ENCODE peak calls at places on chromosomes 5 and 9, in nine cellular contexts. H, Q, O, J, A, T, R, V and W are unnamed samples.

GRCh38 chr5:127941646-127942045 is 141.9 kb upstream of the SLC12A2 start:
- DNase-seq in H (no peak), Q (no peak), O (no peak), J (no peak), A (no peak), T (no peak), R (no peak), V (no peak), W (no peak)

GRCh38 chr5:37926732-37927131 is 86.9 kb upstream of the GDNF start:
- DNase-seq in H (no peak), Q (no peak), O (no peak), J (no peak), A (no peak), T (no peak), R (no peak), V (no peak), W (no peak)

GRCh38 chr9:20031836-20032235 is 243.0 kb upstream of the SLC24A2 start:
- DNase-seq in H (no peak), Q (no peak), O (no peak), J (no peak), A (no peak), T (no peak), R (no peak), V (no peak), W (no peak)

GRCh38 chr5:164153469-164154172 is 648.2 kb downstream of the MAT2B start:
- DNase-seq in H (no peak), Q (no peak), O (no peak), J (no peak), A (no peak), T (no peak), R (no peak), V (no peak), W (no peak)

GRCh38 chr5:68396722-68397121 is 181.2 kb downstream of the PIK3R1 start:
- DNase-seq in H (no peak), Q (no peak), O (no peak), J (peak), A (no peak), T (no peak), R (no peak), V (no peak), W (no peak)

GRCh38 chr5:96463106-96463505 is 30.1 kb upstream of the PCSK1 start:
- DNase-seq in H (no peak), Q (no peak), O (no peak), J (no peak), A (no peak), T (no peak), R (no peak), V (no peak), W (no peak)

GRCh38 chr9:25964239-25964638 is 286.0 kb upstream of the TUSC1 start:
- DNase-seq in H (no peak), Q (peak), O (no peak), J (peak), A (peak), T (peak), R (no peak), V (no peak), W (no peak)

GRCh38 chr9:127707766-127708165 is 978 bp downstream of the CFAP157 start:
- DNase-seq in H (no peak), Q (no peak), O (no peak), J (no peak), A (no peak), T (no peak), R (no peak), V (no peak), W (no peak)

GRCh38 chr5:131810510-131811249 is 13.9 kb upstream of the FNIP1 start:
- DNase-seq in H (no peak), Q (peak), O (peak), J (no peak), A (no peak), T (no peak), R (no peak), V (no peak), W (no peak)

GRCh38 chr5:74642543-74642863 is 2.0 kb upstream of the ENC1 start:
- DNase-seq in H (no peak), Q (no peak), O (no peak), J (no peak), A (no peak), T (no peak), R (no peak), V (no peak), W (no peak)

GRCh38 chr5:130710596-130710995 is 454.5 kb downstream of the HINT1 start:
- DNase-seq in H (no peak), Q (no peak), O (no peak), J (no peak), A (no peak), T (no peak), R (no peak), V (no peak), W (no peak)

GRCh38 chr9:84357235-84357634 is 16.7 kb upstream of the SLC28A3 start:
- DNase-seq in H (no peak), Q (no peak), O (no peak), J (no peak), A (no peak), T (no peak), R (no peak), V (no peak), W (no peak)

GRCh38 chr9:129910628-129911567 is 75.6 kb downstream of the USP20 start:
- DNase-seq in H (no peak), Q (no peak), O (no peak), J (no peak), A (no peak), T (peak), R (peak), V (no peak), W (no peak)

GRCh38 chr9:97555164-97555563 is 53.7 kb downstream of the TMOD1 start:
- DNase-seq in H (peak), Q (no peak), O (no peak), J (no peak), A (no peak), T (no peak), R (peak), V (no peak), W (peak)

DNA sequence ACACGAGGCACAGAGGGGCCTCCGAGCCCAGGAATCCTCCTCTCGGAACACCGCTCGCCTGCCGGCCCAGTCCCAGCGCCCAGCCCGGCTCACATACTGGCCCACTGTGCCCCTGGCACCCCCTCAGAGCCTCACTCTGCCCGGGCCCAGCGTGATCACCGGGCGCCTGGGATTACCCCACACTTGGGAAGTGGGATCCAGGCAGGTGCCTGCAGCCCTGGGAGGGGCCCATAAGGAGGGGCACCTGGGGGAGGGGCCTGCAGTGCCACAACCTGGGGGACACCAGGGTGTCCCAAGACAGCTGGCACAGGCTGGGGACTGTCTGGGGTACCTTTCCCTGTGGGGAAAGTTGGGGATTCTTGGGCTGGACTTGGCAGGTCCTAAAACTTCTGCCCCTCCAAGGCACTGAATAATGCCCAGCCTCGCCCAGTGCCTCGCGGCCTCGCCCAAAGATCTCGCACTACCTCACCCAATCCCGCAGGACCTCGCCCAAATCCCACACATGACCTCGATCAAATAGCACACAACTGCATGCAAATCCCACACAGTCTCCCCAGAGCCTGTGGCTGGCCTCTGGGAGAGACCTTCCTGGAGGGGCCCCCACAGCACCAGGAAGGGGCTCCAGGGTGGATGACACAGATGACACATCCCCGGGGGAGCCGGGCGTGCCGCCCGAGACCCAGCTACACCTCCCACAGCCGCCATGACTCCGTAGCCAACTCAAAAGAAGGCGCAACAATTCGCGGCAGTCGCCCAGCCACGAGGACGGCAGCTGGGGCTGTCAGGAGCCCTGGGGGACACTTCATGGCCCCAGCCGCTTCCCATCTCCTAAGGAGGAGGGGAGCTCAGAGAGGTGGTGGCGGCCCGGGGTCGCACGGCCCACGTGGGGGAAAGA is 13.7 kb downstream of the NOTCH1 start:
- DNase-seq in H (no peak), Q (no peak), O (no peak), J (no peak), A (no peak), T (no peak), R (no peak), V (no peak), W (no peak)
- H3K27ac ChIP-seq in H (peak), Q (no peak), O (peak), J (no peak), A (peak), T (peak), R (no peak), V (peak), W (no peak)

GRCh38 chr9:76151267-76151666 is 243.0 kb downstream of the RFK start:
- DNase-seq in H (no peak), Q (no peak), O (no peak), J (no peak), A (no peak), T (no peak), R (no peak), V (no peak), W (no peak)

GRCh38 chr9:76153902-76154629 is 240.2 kb downstream of the RFK start:
- DNase-seq in H (no peak), Q (no peak), O (no peak), J (no peak), A (no peak), T (no peak), R (no peak), V (no peak), W (no peak)

GRCh38 chr9:76153372-76153771 is 240.9 kb downstream of the RFK start:
- DNase-seq in H (no peak), Q (no peak), O (no peak), J (no peak), A (no peak), T (no peak), R (no peak), V (no peak), W (no peak)

GRCh38 chr9:76155361-76155760 is 238.9 kb downstream of the RFK start:
- DNase-seq in H (no peak), Q (no peak), O (no peak), J (no peak), A (no peak), T (no peak), R (no peak), V (no peak), W (no peak)

GRCh38 chr9:76150016-76150415 is 244.2 kb downstream of the RFK start:
- DNase-seq in H (no peak), Q (no peak), O (no peak), J (no peak), A (no peak), T (no peak), R (no peak), V (no peak), W (no peak)
- H3K4me3 ChIP-seq in H (no peak), Q (no peak), O (no peak), J (no peak), A (no peak), T (no peak), R (no peak), V (no peak), W (no peak)

GRCh38 chr9:13800776-13801175 is 513.2 kb downstream of the NFIB start:
- DNase-seq in H (no peak), Q (no peak), O (no peak), J (no peak), A (no peak), T (no peak), R (no peak), V (no peak), W (no peak)

GRCh38 chr9:13810510-13810909 is 503.4 kb downstream of the NFIB start:
- DNase-seq in H (no peak), Q (no peak), O (no peak), J (no peak), A (no peak), T (no peak), R (no peak), V (no peak), W (no peak)

GRCh38 chr9:13806731-13807130 is 507.2 kb downstream of the NFIB start:
- DNase-seq in H (no peak), Q (no peak), O (no peak), J (no peak), A (no peak), T (no peak), R (no peak), V (no peak), W (no peak)

GRCh38 chr9:13804532-13804931 is 509.4 kb downstream of the NFIB start:
- DNase-seq in H (no peak), Q (no peak), O (no peak), J (no peak), A (no peak), T (no peak), R (no peak), V (no peak), W (no peak)

GRCh38 chr9:13805566-13805965 is 508.4 kb downstream of the NFIB start:
- DNase-seq in H (no peak), Q (no peak), O (no peak), J (no peak), A (no peak), T (no peak), R (no peak), V (no peak), W (no peak)
- H3K27ac ChIP-seq in H (no peak), Q (no peak), O (no peak), J (no peak), A (no peak), T (no peak), R (no peak), V (no peak), W (no peak)

GRCh38 chr9:73155389-73155788 is 3.7 kb downstream of the ANXA1 start:
- DNase-seq in H (no peak), Q (no peak), O (peak), J (no peak), A (no peak), T (no peak), R (no peak), V (no peak), W (no peak)

GRCh38 chr9:73152953-73153352 is 1.3 kb downstream of the ANXA1 start:
- DNase-seq in H (no peak), Q (no peak), O (peak), J (no peak), A (no peak), T (no peak), R (no peak), V (no peak), W (no peak)

GRCh38 chr9:73153793-73154227 is 2.1 kb downstream of the ANXA1 start:
- DNase-seq in H (no peak), Q (no peak), O (no peak), J (no peak), A (no peak), T (no peak), R (no peak), V (no peak), W (no peak)

GRCh38 chr9:73154760-73155159 is 3.1 kb downstream of the ANXA1 start:
- DNase-seq in H (no peak), Q (no peak), O (peak), J (no peak), A (no peak), T (no peak), R (no peak), V (no peak), W (no peak)

GRCh38 chr9:73154271-73154670 is 2.6 kb downstream of the ANXA1 start:
- DNase-seq in H (no peak), Q (no peak), O (no peak), J (no peak), A (no peak), T (no peak), R (no peak), V (no peak), W (no peak)
- H3K4me3 ChIP-seq in H (peak), Q (no peak), O (peak), J (no peak), A (no peak), T (peak), R (peak), V (no peak), W (peak)